ENCODE peak calls at places on chromosomes 2 and 18, in seven cellular contexts. H is fibroblast of lung; P is neural progenitor cell; Q is body of pancreas; A is CD8-positive, alpha-beta T cell; N is AG10803; I is NB4. K is an unnamed sample.

GRCh38 chr2:73931531-73932500 is 5.1 kb downstream of the DGUOK start:
- DNase-seq in H (peak; percentile 32), P (no peak), Q (no peak), A (no peak), N (peak; percentile 5), I (peak; percentile 26), K (no peak)

GRCh38 chr2:240928476-240929363 is 22.6 kb downstream of the CROCC2 start:
- DNase-seq in H (no peak), P (no peak), Q (no peak), A (peak; percentile 2), N (no peak), I (no peak), K (no peak)

GRCh38 chr2:147051814-147052213 is 793.0 kb upstream of the ACVR2A start:
- DNase-seq in H (no peak), P (no peak), Q (no peak), A (no peak), N (no peak), I (no peak), K (no peak)

GRCh38 chr18:45325791-45326190 is 289.5 kb upstream of the SLC14A2 start:
- DNase-seq in H (no peak), P (peak; percentile 75), Q (no peak), A (no peak), N (no peak), I (no peak), K (no peak)

GRCh38 chr2:88885275-88885674 is 193.8 kb downstream of the RPIA start:
- DNase-seq in H (no peak), P (no peak), Q (no peak), A (no peak), N (no peak), I (no peak), K (no peak)

GRCh38 chr2:47056875-47057731 is 98.0 kb downstream of the STPG4 start:
- DNase-seq in H (peak; percentile 39), P (no peak), Q (peak; percentile 70), A (no peak), N (peak; percentile 75), I (peak; percentile 91), K (no peak)

GRCh38 chr2:20642026-20642971 is 8.6 kb downstream of the HS1BP3 start:
- DNase-seq in H (peak; percentile 61), P (peak; percentile 85), Q (peak; percentile 81), A (peak; percentile 78), N (peak; percentile 53), I (peak; percentile 78), K (no peak)

GRCh38 chr18:65057439-65058083 is 693.3 kb upstream of the CDH7 start:
- DNase-seq in H (no peak), P (no peak), Q (no peak), A (no peak), N (no peak), I (no peak), K (no peak)

GRCh38 chr2:201858781-201859180 is 52.4 kb downstream of the CDK15 start:
- DNase-seq in H (peak; percentile 75), P (peak; percentile 86), Q (peak; percentile 2), A (peak; percentile 11), N (peak; percentile 80), I (peak; percentile 79), K (no peak)

GRCh38 chr2:62527478-62528210 is 21.6 kb upstream of the TMEM17 start:
- DNase-seq in H (peak; percentile 21), P (no peak), Q (no peak), A (no peak), N (no peak), I (no peak), K (no peak)

GRCh38 chr2:62529758-62530157 is 23.8 kb upstream of the TMEM17 start:
- DNase-seq in H (no peak), P (no peak), Q (no peak), A (no peak), N (no peak), I (no peak), K (no peak)

GRCh38 chr2:62525549-62525948 is 19.6 kb upstream of the TMEM17 start:
- DNase-seq in H (no peak), P (no peak), Q (no peak), A (no peak), N (no peak), I (no peak), K (no peak)

GRCh38 chr2:62524293-62524941 is 18.4 kb upstream of the TMEM17 start:
- DNase-seq in H (no peak), P (no peak), Q (no peak), A (no peak), N (no peak), I (no peak), K (no peak)

DNA sequence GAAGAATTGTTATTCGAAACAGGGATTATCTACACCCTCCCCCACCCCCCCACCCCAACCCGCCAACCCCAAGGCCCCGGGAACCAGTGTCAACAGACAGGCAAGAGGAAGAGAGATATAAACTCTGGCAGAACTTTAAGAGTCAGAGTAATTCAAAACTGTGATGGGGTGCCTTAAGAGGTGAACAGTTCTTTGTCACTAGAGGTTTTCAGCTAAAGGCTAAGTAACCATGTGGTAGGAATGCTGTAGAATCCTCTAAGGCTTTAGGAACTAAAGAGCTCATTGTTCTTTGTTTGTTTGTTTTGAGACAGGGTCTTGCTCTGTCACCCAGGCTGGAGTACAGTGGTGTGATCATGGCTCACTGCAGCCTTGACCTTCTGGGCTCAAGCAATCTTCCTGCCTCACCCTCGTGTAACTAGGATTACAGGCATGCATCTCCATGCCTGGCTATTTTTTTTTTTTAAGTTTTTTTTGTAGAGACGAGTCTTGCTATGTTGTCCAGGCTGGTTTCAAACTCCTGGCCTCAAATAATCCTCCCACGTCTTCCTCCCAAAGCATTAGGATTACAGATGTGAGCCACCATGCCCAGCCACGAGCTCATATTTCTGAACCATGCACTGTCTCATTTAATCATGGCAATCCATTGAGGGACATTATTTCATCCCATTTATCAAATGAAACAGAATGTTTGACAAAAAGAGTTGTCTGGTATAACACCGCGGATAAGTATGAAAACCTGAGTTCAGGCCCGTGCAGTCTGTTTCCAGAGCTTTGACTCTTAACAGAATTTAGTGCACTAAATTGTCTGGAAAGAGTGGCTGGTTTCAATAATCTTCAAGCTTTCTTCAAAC is 20.8 kb upstream of the TMEM17 start:
- DNase-seq in H (no peak), P (peak; percentile 54), Q (no peak), A (no peak), N (no peak), I (no peak), K (no peak)
- TF ChIP-seq CTCF in H (no peak), P (no peak), Q (no peak), A (no peak), N (no peak), I (no peak), K (no peak)

DNA sequence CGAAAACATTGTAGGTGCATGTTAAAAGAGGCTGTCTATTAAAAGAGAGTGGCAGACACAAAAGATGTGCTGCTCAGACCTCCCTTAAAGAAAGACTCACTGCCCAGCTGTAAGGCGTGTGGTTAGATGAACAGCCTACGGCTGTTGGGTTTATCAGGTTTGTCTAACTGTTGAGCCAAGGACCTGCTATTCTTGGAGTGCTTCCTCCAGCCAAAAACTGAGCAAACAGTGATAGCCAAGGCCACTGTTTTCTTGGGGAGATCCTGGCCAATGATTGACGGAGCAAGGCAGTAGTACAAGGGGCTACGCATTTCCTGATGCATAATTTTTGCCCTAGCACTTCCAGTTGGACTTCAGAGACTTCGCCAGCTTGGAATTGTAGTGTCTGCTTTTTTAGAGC is 1.4 kb upstream of the RAB3GAP1 start:
- DNase-seq in H (no peak), P (no peak), Q (peak; percentile 70), A (no peak), N (no peak), I (no peak), K (no peak)
- H3K4me3 ChIP-seq in H (no peak overlapping the region), P (no peak overlapping the region), Q (no peak overlapping the region), A (no peak overlapping the region), N (no peak overlapping the region), I (no peak overlapping the region), K (no peak overlapping the region)

GRCh38 chr18:24404591-24404990 is 7.0 kb upstream of the OSBPL1A start:
- DNase-seq in H (no peak), P (no peak), Q (no peak), A (no peak), N (no peak), I (no peak), K (no peak)
- TF ChIP-seq CTCF in H (no peak), P (no peak), Q (no peak), A (no peak), N (no peak), I (no peak), K (no peak)

GRCh38 chr18:77102246-77103040 is 30.1 kb downstream of the MBP start:
- DNase-seq in H (peak; percentile 92), P (no peak), Q (no peak), A (no peak), N (peak; percentile 92), I (no peak), K (peak; percentile 81)
- H3K4me3 ChIP-seq in H (no peak overlapping the region), P (no peak overlapping the region), Q (no peak overlapping the region), A (peak overlapping the region; percentile 16), N (peak overlapping the region; percentile 43), I (peak overlapping the region; percentile 48), K (no peak overlapping the region)